ENCODE peak calls at places on chromosomes 7 and 10, in seven cellular contexts. P, K, N, W, G, F and X are unnamed samples.

GRCh38 chr10:52383088-52383487 is 69.0 kb downstream of the DKK1 start:
- DNase-seq in P (peak), K (no peak), N (no peak), W (no peak), G (no peak), F (no peak), X (no peak)

GRCh38 chr10:69335613-69336012 is 57.3 kb downstream of the HK1 start:
- DNase-seq in P (no peak), K (no peak), N (no peak), W (no peak), G (no peak), F (no peak), X (no peak)

GRCh38 chr7:5177060-5177459 is 13.0 kb upstream of the WIPI2 start:
- DNase-seq in P (peak), K (peak), N (peak), W (peak), G (peak), F (peak), X (no peak)

GRCh38 chr10:66869635-66870034 is 56.2 kb upstream of the LRRTM3 start:
- DNase-seq in P (no peak), K (no peak), N (peak), W (no peak), G (no peak), F (no peak), X (no peak)

GRCh38 chr10:46549171-46550075 is 7.0 kb downstream of the GPRIN2 start:
- DNase-seq in P (no peak), K (peak), N (no peak), W (no peak), G (peak), F (peak), X (no peak)

GRCh38 chr10:126903646-126904360 is 1.4 kb upstream of the DOCK1 start:
- DNase-seq in P (no peak), K (no peak), N (no peak), W (no peak), G (no peak), F (no peak), X (no peak)

GRCh38 chr7:47502240-47502877 is 79.6 kb downstream of the TNS3 start:
- DNase-seq in P (no peak), K (no peak), N (no peak), W (no peak), G (peak), F (peak), X (no peak)

GRCh38 chr7:151717415-151717814 is 159.5 kb downstream of the PRKAG2 start:
- DNase-seq in P (no peak), K (peak), N (no peak), W (no peak), G (no peak), F (no peak), X (no peak)

GRCh38 chr7:95046494-95047240 is 139.3 kb downstream of the PPP1R9A start:
- DNase-seq in P (no peak), K (no peak), N (no peak), W (no peak), G (no peak), F (no peak), X (no peak)

GRCh38 chr7:95047291-95047690 is 139.9 kb downstream of the PPP1R9A start:
- DNase-seq in P (no peak), K (no peak), N (no peak), W (no peak), G (no peak), F (no peak), X (no peak)

DNA sequence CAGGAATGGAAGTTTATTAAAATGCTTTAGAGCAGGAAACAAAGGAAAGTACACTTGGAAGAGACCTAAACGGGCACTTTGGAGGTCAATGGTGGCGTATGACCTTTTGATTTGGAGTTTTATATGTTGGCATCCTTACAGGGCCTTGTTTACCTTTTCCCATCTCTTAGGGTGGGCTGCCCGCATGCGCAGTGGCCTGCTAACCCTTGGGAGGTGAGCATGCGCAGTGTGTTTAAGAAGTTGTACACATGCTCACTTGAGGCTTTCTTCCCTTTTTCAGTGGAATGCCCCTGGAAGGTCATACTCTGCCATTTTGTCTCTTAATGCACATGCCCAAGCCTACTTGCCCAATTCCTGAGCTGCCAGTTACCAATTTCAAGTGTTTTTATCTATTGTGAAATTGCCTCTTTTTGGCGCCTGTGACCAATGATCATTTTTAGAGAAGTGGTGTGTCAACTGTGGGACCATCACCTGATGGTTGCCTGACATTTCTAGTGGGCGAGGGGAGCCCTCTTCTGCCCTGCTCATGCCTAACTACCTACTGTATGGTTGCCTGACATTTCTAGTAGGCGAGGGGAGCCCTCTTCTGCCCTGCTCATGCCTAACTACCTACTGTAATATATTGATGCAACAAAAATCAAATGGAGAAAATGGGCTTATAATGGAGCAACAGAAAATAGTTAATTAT is 138.0 kb downstream of the PPP1R9A start:
- DNase-seq in P (peak), K (peak), N (no peak), W (peak), G (peak), F (no peak), X (no peak)
- TF ChIP-seq CTCF in P (peak), K (peak), N (peak), W (peak), G (no peak), F (peak), X (peak)

GRCh38 chr10:53598914-53599313 is 826.3 kb upstream of the MBL2 start:
- DNase-seq in P (no peak), K (no peak), N (no peak), W (no peak), G (no peak), F (no peak), X (no peak)

GRCh38 chr10:53597835-53598251 is 825.3 kb upstream of the MBL2 start:
- DNase-seq in P (no peak), K (no peak), N (no peak), W (no peak), G (no peak), F (no peak), X (no peak)

GRCh38 chr10:53606951-53607350 is 834.4 kb upstream of the MBL2 start:
- DNase-seq in P (no peak), K (no peak), N (no peak), W (no peak), G (no peak), F (no peak), X (no peak)

DNA sequence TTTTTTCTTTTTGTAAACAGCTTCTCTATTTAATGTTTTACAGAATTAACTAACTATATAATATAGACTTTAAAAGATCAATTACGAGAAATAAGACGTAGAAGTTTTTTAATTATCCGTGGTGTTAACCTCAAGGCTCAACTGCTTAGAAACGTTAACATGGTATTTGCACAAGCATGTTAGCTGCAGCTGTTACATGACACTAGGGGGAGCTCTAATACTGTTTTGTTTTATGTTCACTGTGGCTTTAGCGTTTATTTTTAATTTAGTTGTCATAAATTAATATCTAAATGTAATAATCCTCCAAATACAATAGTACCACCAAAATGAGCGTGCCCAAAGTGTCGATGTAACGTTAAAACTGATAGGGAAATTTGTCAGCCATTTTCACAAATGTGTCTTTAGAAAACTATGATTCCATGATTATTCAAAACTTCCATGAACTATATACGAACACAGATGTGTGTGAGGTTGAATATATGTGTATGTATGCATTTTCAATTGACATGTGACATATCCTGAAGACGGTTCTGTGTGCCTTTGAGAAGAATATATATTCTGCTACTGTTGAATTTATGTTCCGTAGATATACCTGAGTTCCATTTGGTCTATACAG is 828.8 kb upstream of the MBL2 start:
- DNase-seq in P (peak), K (no peak), N (no peak), W (peak), G (no peak), F (no peak), X (no peak)
- TF ChIP-seq CTCF in P (peak), K (peak), N (peak), W (peak), G (peak), F (peak), X (peak)

GRCh38 chr10:68087338-68088029 is 12.4 kb upstream of the HERC4 start:
- DNase-seq in P (no peak), K (no peak), N (no peak), W (peak), G (no peak), F (peak), X (no peak)
- TF ChIP-seq CTCF in P (no peak), K (no peak), N (no peak), W (no peak), G (no peak), F (no peak), X (no peak)

DNA sequence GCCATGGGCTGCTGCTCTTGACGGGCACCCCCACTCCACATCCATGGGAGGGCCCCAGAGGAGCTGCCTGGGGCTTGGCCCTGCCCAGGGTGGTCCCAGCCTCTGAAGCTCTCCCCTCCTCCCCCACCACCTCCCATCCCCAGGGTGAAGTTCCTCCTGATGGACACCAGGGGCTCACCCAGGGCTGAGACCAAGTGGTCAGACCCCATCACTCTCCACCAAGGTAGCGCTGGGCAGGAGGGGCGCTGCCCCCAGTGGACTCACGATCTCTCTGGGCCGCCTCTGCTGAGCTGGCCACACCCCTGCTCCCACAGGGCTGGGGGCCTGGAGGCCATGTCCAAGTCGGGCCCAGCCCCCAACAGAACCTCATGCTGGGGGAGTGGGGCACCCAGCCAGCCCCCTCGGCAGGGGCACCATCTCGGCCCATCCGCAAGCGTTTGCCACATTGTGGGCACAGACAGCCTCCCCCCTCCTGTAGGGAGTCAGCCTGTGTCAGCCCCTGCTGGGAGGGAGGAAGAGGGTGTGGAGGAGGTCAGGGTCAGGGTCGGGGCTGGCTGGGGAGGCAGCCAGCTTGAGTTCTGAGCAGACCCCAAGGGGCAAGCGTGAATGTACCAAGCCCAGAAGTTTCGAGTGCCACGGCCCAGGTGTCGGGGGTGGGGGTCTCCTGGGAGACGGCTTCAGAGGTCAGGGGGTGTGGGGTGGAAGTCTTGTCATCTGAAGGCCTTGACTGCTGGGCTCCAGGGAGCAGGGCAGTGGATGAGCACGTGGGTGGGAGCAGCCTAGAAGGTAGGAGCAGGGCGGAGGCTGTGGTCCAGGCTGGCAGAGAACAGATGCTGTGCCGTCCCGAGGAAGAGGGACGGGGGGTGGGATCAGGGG is 2.8 kb downstream of the UPK3B start:
- DNase-seq in P (no peak), K (peak), N (no peak), W (peak), G (no peak), F (peak), X (no peak)
- TF ChIP-seq CTCF in P (peak), K (peak), N (peak), W (peak), G (peak), F (peak), X (peak)

GRCh38 chr7:134552105-134552504 is 3.2 kb downstream of the AKR1B15 start:
- DNase-seq in P (no peak), K (no peak), N (no peak), W (peak), G (peak), F (peak), X (no peak)
- TF ChIP-seq CTCF in P (peak), K (no peak), N (no peak), W (peak), G (no peak), F (peak), X (peak)

GRCh38 chr7:84039432-84039831 is 155.2 kb downstream of the SEMA3A start:
- DNase-seq in P (no peak), K (no peak), N (no peak), W (no peak), G (no peak), F (no peak), X (no peak)
- TF ChIP-seq CTCF in P (no peak), K (no peak), N (no peak), W (no peak), G (no peak), F (no peak), X (no peak)

GRCh38 chr7:33805630-33806233 is 99.6 kb upstream of the BMPER start:
- DNase-seq in P (peak), K (no peak), N (no peak), W (peak), G (no peak), F (no peak), X (no peak)
- TF ChIP-seq CTCF in P (no peak), K (no peak), N (no peak), W (no peak), G (no peak), F (no peak), X (no peak)

DNA sequence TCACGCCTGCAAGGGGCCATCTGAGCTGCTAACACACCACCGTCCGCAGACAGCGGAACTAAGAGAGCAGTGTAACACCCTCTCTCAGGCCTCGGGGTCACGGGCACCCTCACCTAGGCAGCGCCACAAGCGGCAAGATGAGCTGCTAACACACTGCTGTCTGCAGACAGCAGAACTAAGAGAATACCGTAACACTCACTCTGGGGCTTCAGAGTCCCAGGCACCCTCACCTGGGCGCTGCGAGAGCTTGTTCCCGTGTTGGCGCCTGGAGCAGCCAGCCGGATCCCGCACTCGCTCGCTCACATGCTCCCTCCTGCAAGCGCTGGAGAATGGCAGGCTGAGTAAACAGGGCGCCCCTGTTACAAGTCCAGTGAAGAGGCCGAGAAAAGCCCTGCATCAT is 160.2 kb downstream of the SRPK2 start:
- DNase-seq in P (no peak), K (no peak), N (no peak), W (no peak), G (no peak), F (no peak), X (no peak)
- TF ChIP-seq CTCF in P (no peak), K (no peak), N (no peak), W (no peak), G (no peak), F (no peak), X (no peak)